ENCODE peak calls at places on chromosomes 13 and 19, in five cellular contexts. E is astrocyte, A is upper lobe of left lung, N is thoracic aorta, Y is cardiac muscle cell. R is an unnamed sample. For H3K4me1 and H3K27me3, the result is how much of the 10 kb centered on the place peaks cover.

GRCh38 chr13:33932765-33933406 is 114.9 kb downstream of the RFC3 start:
- DNase-seq in Y (no peak), E (peak), A (no peak), N (no peak), R (no peak)

GRCh38 chr13:58313219-58313618 is 681.7 kb downstream of the PCDH17 start:
- DNase-seq in Y (no peak), E (no peak), A (no peak), N (no peak), R (no peak)

GRCh38 chr13:21212138-21212775 is 35.8 kb downstream of the MRPL57 start:
- DNase-seq in Y (no peak), E (no peak), A (no peak), N (no peak), R (no peak)

GRCh38 chr19:44741841-44742352 is 6.6 kb upstream of the BCL3 start:
- DNase-seq in N (peak), Y (no peak), A (peak), E (peak), R (peak)

GRCh38 chr13:53499551-53499950 is 470.9 kb downstream of the OLFM4 start:
- DNase-seq in E (no peak), Y (no peak), A (no peak), N (no peak), R (no peak)

GRCh38 chr13:34942732-34943674 is 933 bp downstream of the NBEA start:
- DNase-seq in E (no peak), A (peak), Y (peak), N (no peak), R (no peak)

GRCh38 chr19:10420444-10421239 is at the start of gene PDE4A:
- DNase-seq in N (no peak), Y (peak), E (no peak), A (no peak), R (no peak)

GRCh38 chr13:29689548-29689947 is 94.1 kb upstream of the SLC7A1 start:
- DNase-seq in Y (no peak), E (no peak), N (no peak), A (no peak), R (no peak)

GRCh38 chr13:60146491-60146890 is 17.2 kb downstream of the DIAPH3 start:
- DNase-seq in N (no peak), Y (no peak), E (peak), A (no peak), R (no peak)

GRCh38 chr19:35882074-35882832 is 13.9 kb downstream of the APLP1 start:
- DNase-seq in Y (peak), A (no peak), E (peak), N (no peak), R (no peak)

GRCh38 chr19:55549500-55550320 is 4.4 kb upstream of the SBK3 start:
- DNase-seq in Y (no peak), N (no peak), A (no peak), E (peak), R (no peak)

GRCh38 chr19:48810151-48810550 is 678 bp downstream of the BCAT2 start:
- DNase-seq in A (no peak), E (no peak), Y (no peak), N (no peak), R (no peak)
- H3K27ac ChIP-seq in A (peak), E (no peak), Y (peak), N (peak), R (peak)

GRCh38 chr19:29940971-29941585 is 961 bp upstream of the URI1 start:
- DNase-seq in A (no peak), E (no peak), N (no peak), Y (no peak), R (no peak)

GRCh38 chr19:29941828-29942403 is at the start of gene URI1:
- DNase-seq in Y (peak), A (peak), N (peak), E (peak), R (peak)

GRCh38 chr19:29944415-29945012 is 2.5 kb downstream of the URI1 start:
- DNase-seq in Y (no peak), E (no peak), A (no peak), N (no peak), R (no peak)

GRCh38 chr19:29943615-29944014 is 1.6 kb downstream of the URI1 start:
- DNase-seq in A (no peak), N (no peak), E (no peak), Y (no peak), R (no peak)

GRCh38 chr19:29942404-29943261 is 594 bp downstream of the URI1 start:
- DNase-seq in A (peak), E (no peak), Y (peak), N (no peak), R (no peak)
- H3K4me1 ChIP-seq in A (under half), E (under half), Y (under half), N (under half), R (under half)

GRCh38 chr13:76636881-76637280 is 249.3 kb downstream of the KCTD12 start:
- DNase-seq in E (no peak), N (no peak), Y (no peak), A (no peak), R (no peak)

GRCh38 chr13:76632388-76633044 is 253.7 kb downstream of the KCTD12 start:
- DNase-seq in Y (peak), N (no peak), A (peak), E (no peak), R (no peak)

GRCh38 chr13:76637651-76638111 is 248.5 kb downstream of the KCTD12 start:
- DNase-seq in E (peak), N (no peak), Y (no peak), A (no peak), R (no peak)

GRCh38 chr13:76635232-76636021 is 250.8 kb downstream of the KCTD12 start:
- DNase-seq in Y (no peak), E (no peak), A (no peak), N (no peak), R (no peak)

DNA sequence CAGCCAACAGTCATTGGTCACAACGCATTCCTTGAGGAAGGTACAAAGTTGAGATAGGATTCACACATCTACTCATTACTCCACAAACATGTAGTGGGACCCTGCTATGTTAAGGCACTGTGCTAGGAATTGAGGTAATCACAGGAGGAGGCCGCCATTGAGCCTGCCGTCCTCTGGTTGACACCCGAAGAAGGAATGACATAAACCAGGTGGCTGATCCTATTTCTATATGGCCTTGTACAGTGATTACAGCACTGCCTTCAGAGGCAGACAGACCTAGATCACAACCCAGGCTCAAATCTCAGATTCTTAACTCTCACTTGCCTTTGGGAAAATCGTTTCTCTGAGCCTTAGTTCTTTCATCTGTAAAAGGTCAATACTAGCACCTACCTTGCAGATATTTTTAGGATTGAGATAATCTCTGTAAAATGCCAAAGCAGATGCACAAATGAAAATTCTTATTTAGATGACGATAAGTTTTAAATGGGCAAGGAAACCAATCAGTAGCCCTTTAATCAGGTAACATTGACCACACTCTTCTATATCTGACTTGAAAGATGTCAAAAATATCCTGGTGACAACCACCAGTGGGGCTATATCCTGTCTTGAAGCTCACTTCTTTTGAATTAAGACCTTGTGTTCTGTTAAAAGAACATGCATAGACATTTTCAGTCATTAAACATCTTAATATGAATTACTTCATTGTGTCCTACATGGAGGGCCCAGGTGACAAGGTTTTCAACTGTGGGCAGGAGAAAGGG is 251.6 kb downstream of the KCTD12 start:
- DNase-seq in Y (peak), N (no peak), A (no peak), E (no peak), R (no peak)
- H3K27me3 ChIP-seq in Y (under half), N (under half), A (under half), E (under half), R (under half)

GRCh38 chr13:67223742-67224141 is 6.4 kb downstream of the PCDH9 start:
- DNase-seq in E (peak), A (no peak), Y (no peak), N (no peak), R (no peak)
- H3K27ac ChIP-seq in E (no peak), A (no peak), Y (no peak), N (no peak), R (no peak)

DNA sequence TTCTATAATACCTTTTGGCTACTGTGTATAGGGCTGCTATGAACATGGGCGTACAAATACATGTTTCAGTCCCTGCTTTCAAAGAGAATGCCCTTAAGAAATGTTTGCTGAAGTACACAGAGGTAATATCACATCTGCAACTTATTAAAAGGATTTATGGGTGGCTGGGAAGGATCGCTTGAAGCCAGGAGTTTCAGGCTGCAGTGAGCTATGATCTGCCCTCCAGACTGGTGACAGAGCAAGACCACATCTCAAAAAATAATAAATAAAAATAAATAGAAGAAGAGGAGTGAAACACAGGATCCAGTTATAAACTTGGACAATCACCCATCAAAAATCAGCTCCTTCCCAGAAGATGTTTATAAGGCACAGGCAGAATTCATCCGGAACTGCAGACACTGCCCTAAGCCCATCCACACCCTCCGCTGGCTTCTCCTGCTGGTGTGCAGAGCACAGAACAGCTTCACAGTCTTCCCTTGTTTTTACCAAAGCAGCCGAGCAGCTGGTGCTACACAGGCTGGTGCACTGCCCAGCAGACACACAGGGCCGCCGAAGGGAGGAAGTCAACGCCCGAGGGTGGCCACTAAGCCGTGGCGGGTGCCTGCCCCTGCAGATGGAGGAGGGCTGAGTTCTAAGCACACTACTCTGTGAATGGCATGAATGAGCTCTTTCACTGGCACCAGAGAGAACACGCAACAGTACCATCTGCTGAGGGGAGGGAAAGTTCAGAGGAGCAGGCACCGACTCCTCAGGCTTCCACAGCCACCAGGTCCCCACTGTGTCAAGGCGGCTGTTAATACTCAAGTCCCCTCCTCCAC is 44.0 kb downstream of the BRD4 start:
- DNase-seq in A (no peak), Y (no peak), N (no peak), E (no peak), R (no peak)
- H3K4me1 ChIP-seq in A (half or more), Y (half or more), N (half or more), E (under half), R (under half)

GRCh38 chr19:53989600-53990533 is 1.6 kb upstream of the CACNG6 start:
- DNase-seq in A (no peak), N (no peak), E (peak), Y (no peak), R (no peak)

GRCh38 chr19:53992211-53992610 is 774 bp downstream of the CACNG6 start:
- DNase-seq in N (no peak), A (no peak), E (no peak), Y (no peak), R (no peak)

GRCh38 chr19:53992815-53993214 is 1.4 kb downstream of the CACNG6 start:
- DNase-seq in Y (no peak), N (no peak), E (no peak), A (no peak), R (no peak)

GRCh38 chr19:53993448-53993847 is 2.0 kb downstream of the CACNG6 start:
- DNase-seq in Y (no peak), N (no peak), A (no peak), E (no peak), R (no peak)

GRCh38 chr19:53991224-53992113 is at the start of gene CACNG6:
- DNase-seq in E (no peak), N (no peak), Y (peak), A (no peak), R (no peak)
- H3K27me3 ChIP-seq in E (under half), N (under half), Y (under half), A (under half), R (under half)

GRCh38 chr13:46575843-46576242 is 22.9 kb downstream of the LRCH1 start:
- DNase-seq in N (no peak), E (peak), Y (peak), A (no peak), R (no peak)
- H3K27ac ChIP-seq in N (peak), E (peak), Y (peak), A (no peak), R (peak)

GRCh38 chr19:37977391-37977790 is 70.4 kb downstream of the SIPA1L3 start:
- DNase-seq in N (no peak), A (no peak), E (no peak), Y (no peak), R (no peak)
- H3K4me1 ChIP-seq in N (under half), A (under half), E (under half), Y (under half), R (under half)

GRCh38 chr13:80037505-80037888 is 303.4 kb downstream of the SPRY2 start:
- DNase-seq in N (no peak), Y (no peak), E (peak), A (no peak), R (peak)

GRCh38 chr13:80038371-80038770 is 302.6 kb downstream of the SPRY2 start:
- DNase-seq in A (no peak), Y (no peak), N (no peak), E (no peak), R (no peak)

GRCh38 chr13:80039000-80039399 is 301.9 kb downstream of the SPRY2 start:
- DNase-seq in A (no peak), N (no peak), E (no peak), Y (no peak), R (no peak)

GRCh38 chr13:80040977-80041310 is 300.0 kb downstream of the SPRY2 start:
- DNase-seq in N (no peak), Y (no peak), E (no peak), A (no peak), R (no peak)

GRCh38 chr13:80040219-80040976 is 300.5 kb downstream of the SPRY2 start:
- DNase-seq in E (peak), A (no peak), Y (no peak), N (no peak), R (no peak)
- H3K27me3 ChIP-seq in E (under half), A (under half), Y (under half), N (under half), R (under half)